ENCODE peak calls at places on chromosome 20, in ten cellular contexts. I is activated CD8-positive, alpha-beta memory T cell treated with anti-CD3 and anti-CD28 coated beads, Interleukin-2, amount 50 U/mL, for 48 hours; P is thoracic aorta; N is CD8-positive, alpha-beta T cell; C is H7; E is EL; B is WTC11; A is cardiac fibroblast; Y is GM03348; J is AG08395. H is an unnamed sample.

GRCh38 chr20:33645072-33645358 is 17.1 kb upstream of the C20orf144 start:
- DNase-seq in E (no peak), A (no peak), J (no peak), Y (no peak), B (no peak), I (no peak), P (no peak), C (no peak), N (no peak), H (no peak)

GRCh38 chr20:10856237-10856636 is 182.4 kb upstream of the JAG1 start:
- DNase-seq in E (no peak), N (no peak), P (no peak), J (no peak), B (no peak), I (no peak), A (no peak), C (no peak), Y (peak), H (peak)

GRCh38 chr20:30815577-30816181 is 441.8 kb upstream of the DEFB115 start:
- DNase-seq in N (no peak), P (no peak), E (no peak), J (no peak), Y (peak), I (no peak), C (peak), B (no peak), A (no peak), H (no peak)

GRCh38 chr20:45452772-45453171 is 16.8 kb upstream of the WFDC2 start:
- DNase-seq in A (no peak), J (no peak), I (no peak), P (no peak), C (no peak), N (no peak), B (no peak), E (no peak), Y (no peak), H (no peak)

GRCh38 chr20:38094373-38094775 is 60.8 kb downstream of the RPRD1B start:
- DNase-seq in A (peak), B (no peak), E (peak), P (no peak), J (peak), C (no peak), Y (peak), N (no peak), I (no peak), H (peak)

GRCh38 chr20:19588731-19589130 is 169.3 kb upstream of the RIN2 start:
- DNase-seq in C (no peak), Y (no peak), J (no peak), A (no peak), E (no peak), B (no peak), N (no peak), P (no peak), I (no peak), H (no peak)

GRCh38 chr20:32536861-32537656 is 48.1 kb downstream of the NOL4L start:
- DNase-seq in E (no peak), A (no peak), Y (no peak), P (no peak), C (peak), J (no peak), B (peak), I (peak), N (peak), H (no peak)

GRCh38 chr20:59441860-59442810 is 141.7 kb downstream of the EDN3 start:
- DNase-seq in E (no peak), A (no peak), J (no peak), N (no peak), P (no peak), C (no peak), Y (no peak), B (no peak), I (no peak), H (no peak)

GRCh38 chr20:6993016-6993415 is 225.5 kb downstream of the BMP2 start:
- DNase-seq in B (no peak), C (no peak), E (no peak), J (no peak), P (no peak), I (no peak), A (peak), Y (no peak), N (no peak), H (no peak)

GRCh38 chr20:41818991-41819390 is 200.8 kb upstream of the CHD6 start:
- DNase-seq in J (no peak), N (no peak), A (no peak), B (no peak), P (no peak), I (no peak), Y (no peak), E (no peak), C (no peak), H (no peak)

GRCh38 chr20:62042025-62042820 is 23.5 kb downstream of the TAF4 start:
- DNase-seq in Y (no peak), J (no peak), C (no peak), N (no peak), I (no peak), P (no peak), B (no peak), E (no peak), A (no peak), H (no peak)

GRCh38 chr20:1083431-1084080 is 34.8 kb upstream of the PSMF1 start:
- DNase-seq in P (no peak), B (no peak), N (no peak), I (no peak), C (no peak), E (no peak), A (no peak), Y (no peak), J (no peak), H (no peak)

GRCh38 chr20:58544891-58545290 is 29.7 kb upstream of the APCDD1L start:
- DNase-seq in I (peak), E (no peak), C (no peak), B (no peak), P (no peak), Y (no peak), A (no peak), J (no peak), N (no peak), H (no peak)

H was measured in left cardiac atrium.